ENCODE peak calls at places on chromosomes 11 and 22, in eight cellular contexts. One of them, this sample, is unnamed.

GRCh38 chr11:35951659-35952058 is 7.8 kb downstream of the LDLRAD3 start:
- ATAC-seq in A549: no peak
- ATAC-seq in Right ventricle myocardium superior: no peak
- ATAC-seq in IMR-90: no peak
- ATAC-seq in activated T-cell treated with anti-CD3 and anti-CD28 coated beads, Interleukin-2, amount 50 U/mL, for 72 hours: no peak
- ATAC-seq in PC-3: no peak
- ATAC-seq in naive thymus-derived CD8-positive, alpha-beta T cell: no peak
- ATAC-seq in pancreas: no peak
- ATAC-seq in this sample: no peak

GRCh38 chr22:17738386-17739128 is 35.7 kb downstream of the BID start:
- ATAC-seq in naive thymus-derived CD8-positive, alpha-beta T cell: no peak
- ATAC-seq in IMR-90: no peak
- ATAC-seq in A549: no peak
- ATAC-seq in activated T-cell treated with anti-CD3 and anti-CD28 coated beads, Interleukin-2, amount 50 U/mL, for 72 hours: no peak
- ATAC-seq in PC-3: no peak
- ATAC-seq in pancreas: no peak
- ATAC-seq in Right ventricle myocardium superior: no peak
- ATAC-seq in this sample: no peak

GRCh38 chr22:25741692-25742626 is at the start of gene MYO18B:
- ATAC-seq in PC-3: no peak
- ATAC-seq in activated T-cell treated with anti-CD3 and anti-CD28 coated beads, Interleukin-2, amount 50 U/mL, for 72 hours: no peak
- ATAC-seq in Right ventricle myocardium superior: peak; percentile 89
- ATAC-seq in pancreas: no peak
- ATAC-seq in IMR-90: no peak
- ATAC-seq in A549: no peak
- ATAC-seq in naive thymus-derived CD8-positive, alpha-beta T cell: no peak
- ATAC-seq in this sample: no peak

GRCh38 chr22:29359469-29359868 is 28.9 kb downstream of the AP1B1 start:
- ATAC-seq in Right ventricle myocardium superior: peak; percentile 87
- ATAC-seq in A549: peak; percentile 97
- ATAC-seq in pancreas: peak; percentile 73
- ATAC-seq in activated T-cell treated with anti-CD3 and anti-CD28 coated beads, Interleukin-2, amount 50 U/mL, for 72 hours: no peak
- ATAC-seq in IMR-90: peak; percentile 91
- ATAC-seq in naive thymus-derived CD8-positive, alpha-beta T cell: no peak
- ATAC-seq in PC-3: peak; percentile 87
- ATAC-seq in this sample: no peak

GRCh38 chr11:22677153-22677890 is 10.9 kb downstream of the GAS2 start:
- ATAC-seq in pancreas: no peak
- ATAC-seq in naive thymus-derived CD8-positive, alpha-beta T cell: no peak
- ATAC-seq in A549: no peak
- ATAC-seq in activated T-cell treated with anti-CD3 and anti-CD28 coated beads, Interleukin-2, amount 50 U/mL, for 72 hours: no peak
- ATAC-seq in IMR-90: no peak
- ATAC-seq in Right ventricle myocardium superior: peak; percentile 45
- ATAC-seq in PC-3: no peak
- ATAC-seq in this sample: no peak

GRCh38 chr11:78338138-78338537 is 79.5 kb downstream of the GAB2 start:
- ATAC-seq in A549: peak; percentile 29
- ATAC-seq in IMR-90: no peak
- ATAC-seq in pancreas: no peak
- ATAC-seq in naive thymus-derived CD8-positive, alpha-beta T cell: no peak
- ATAC-seq in Right ventricle myocardium superior: no peak
- ATAC-seq in activated T-cell treated with anti-CD3 and anti-CD28 coated beads, Interleukin-2, amount 50 U/mL, for 72 hours: no peak
- ATAC-seq in PC-3: peak; percentile 55
- ATAC-seq in this sample: no peak

GRCh38 chr11:27509953-27510352 is 3.4 kb upstream of the LIN7C start:
- ATAC-seq in naive thymus-derived CD8-positive, alpha-beta T cell: no peak
- ATAC-seq in activated T-cell treated with anti-CD3 and anti-CD28 coated beads, Interleukin-2, amount 50 U/mL, for 72 hours: no peak
- ATAC-seq in IMR-90: no peak
- ATAC-seq in Right ventricle myocardium superior: no peak
- ATAC-seq in pancreas: no peak
- ATAC-seq in A549: no peak
- ATAC-seq in PC-3: no peak
- ATAC-seq in this sample: no peak

GRCh38 chr22:31586137-31586920 is 75.7 kb downstream of the PISD start:
- ATAC-seq in activated T-cell treated with anti-CD3 and anti-CD28 coated beads, Interleukin-2, amount 50 U/mL, for 72 hours: no peak
- ATAC-seq in PC-3: no peak
- ATAC-seq in A549: no peak
- ATAC-seq in Right ventricle myocardium superior: peak; percentile 41
- ATAC-seq in IMR-90: peak; percentile 66
- ATAC-seq in pancreas: no peak
- ATAC-seq in naive thymus-derived CD8-positive, alpha-beta T cell: no peak
- ATAC-seq in this sample: no peak